ENCODE peak calls at places on chromosome 9, in nine cellular contexts. One of them, this sample, is unnamed.

GRCh38 chr9:134054891-134055811 is 12.7 kb downstream of the BRD3 start:
- DNase-seq in A549: no peak
- DNase-seq in caudate nucleus: no peak
- DNase-seq in adrenal gland: peak; percentile 14
- DNase-seq in effector memory CD4-positive, alpha-beta T cell: no peak
- DNase-seq in HCT116: no peak
- DNase-seq in SJSA1: no peak
- DNase-seq in esophagus squamous epithelium: no peak
- DNase-seq in astrocyte: no peak
- DNase-seq in this sample: no peak

GRCh38 chr9:113620377-113621161 is 157.0 kb downstream of the RGS3 start:
- DNase-seq in SJSA1: peak; percentile 93
- DNase-seq in astrocyte: peak; percentile 93
- DNase-seq in effector memory CD4-positive, alpha-beta T cell: no peak
- DNase-seq in A549: peak; percentile 86
- DNase-seq in HCT116: peak; percentile 56
- DNase-seq in adrenal gland: peak; percentile 86
- DNase-seq in caudate nucleus: no peak
- DNase-seq in esophagus squamous epithelium: no peak
- DNase-seq in this sample: no peak

GRCh38 chr9:38178282-38178681 is 109.3 kb upstream of the SHB start:
- DNase-seq in HCT116: peak; percentile 24
- DNase-seq in astrocyte: no peak
- DNase-seq in esophagus squamous epithelium: no peak
- DNase-seq in SJSA1: no peak
- DNase-seq in adrenal gland: no peak
- DNase-seq in effector memory CD4-positive, alpha-beta T cell: no peak
- DNase-seq in A549: no peak
- DNase-seq in caudate nucleus: no peak
- DNase-seq in this sample: no peak

GRCh38 chr9:90029996-90030395 is 425.2 kb downstream of the GADD45G start:
- DNase-seq in A549: no peak
- DNase-seq in HCT116: no peak
- DNase-seq in SJSA1: no peak
- DNase-seq in effector memory CD4-positive, alpha-beta T cell: no peak
- DNase-seq in esophagus squamous epithelium: no peak
- DNase-seq in astrocyte: peak; percentile 4
- DNase-seq in adrenal gland: no peak
- DNase-seq in caudate nucleus: no peak
- DNase-seq in this sample: no peak

GRCh38 chr9:93058357-93059096 is at the start of gene SUSD3:
- DNase-seq in A549: no peak
- DNase-seq in SJSA1: no peak
- DNase-seq in caudate nucleus: no peak
- DNase-seq in adrenal gland: no peak
- DNase-seq in HCT116: peak; percentile 39
- DNase-seq in astrocyte: peak; percentile 13
- DNase-seq in esophagus squamous epithelium: no peak
- DNase-seq in effector memory CD4-positive, alpha-beta T cell: peak; percentile 65
- DNase-seq in this sample: peak; percentile 97

GRCh38 chr9:127137640-127138360 is 15.4 kb upstream of the ANGPTL2 start:
- DNase-seq in esophagus squamous epithelium: no peak
- DNase-seq in SJSA1: no peak
- DNase-seq in caudate nucleus: no peak
- DNase-seq in A549: no peak
- DNase-seq in adrenal gland: no peak
- DNase-seq in HCT116: no peak
- DNase-seq in effector memory CD4-positive, alpha-beta T cell: no peak
- DNase-seq in astrocyte: no peak
- DNase-seq in this sample: no peak

GRCh38 chr9:107949058-107949457 is 459.5 kb upstream of the KLF4 start:
- DNase-seq in SJSA1: no peak
- DNase-seq in caudate nucleus: no peak
- DNase-seq in astrocyte: no peak
- DNase-seq in effector memory CD4-positive, alpha-beta T cell: no peak
- DNase-seq in A549: no peak
- DNase-seq in HCT116: no peak
- DNase-seq in adrenal gland: no peak
- DNase-seq in esophagus squamous epithelium: no peak
- DNase-seq in this sample: no peak

GRCh38 chr9:129471201-129472019 is 149.5 kb downstream of the C9orf50 start:
- DNase-seq in adrenal gland: no peak
- DNase-seq in A549: no peak
- DNase-seq in SJSA1: no peak
- DNase-seq in HCT116: no peak
- DNase-seq in effector memory CD4-positive, alpha-beta T cell: no peak
- DNase-seq in astrocyte: no peak
- DNase-seq in esophagus squamous epithelium: no peak
- DNase-seq in caudate nucleus: no peak
- DNase-seq in this sample: no peak

GRCh38 chr9:127122176-127123151 is at the start of gene ANGPTL2:
- DNase-seq in SJSA1: peak; percentile 69
- DNase-seq in adrenal gland: peak; percentile 86
- DNase-seq in astrocyte: peak; percentile 89
- DNase-seq in caudate nucleus: peak; percentile 91
- DNase-seq in esophagus squamous epithelium: peak; percentile 30
- DNase-seq in effector memory CD4-positive, alpha-beta T cell: no peak
- DNase-seq in A549: no peak
- DNase-seq in HCT116: no peak
- DNase-seq in this sample: no peak

GRCh38 chr9:97528529-97529230 is 27.2 kb downstream of the TMOD1 start:
- DNase-seq in adrenal gland: no peak
- DNase-seq in caudate nucleus: no peak
- DNase-seq in SJSA1: no peak
- DNase-seq in astrocyte: no peak
- DNase-seq in esophagus squamous epithelium: no peak
- DNase-seq in effector memory CD4-positive, alpha-beta T cell: no peak
- DNase-seq in HCT116: no peak
- DNase-seq in A549: no peak
- DNase-seq in this sample: no peak

GRCh38 chr9:121284733-121285451 is 16.9 kb downstream of the GSN start:
- DNase-seq in A549: no peak
- DNase-seq in effector memory CD4-positive, alpha-beta T cell: no peak
- DNase-seq in esophagus squamous epithelium: no peak
- DNase-seq in adrenal gland: no peak
- DNase-seq in HCT116: no peak
- DNase-seq in caudate nucleus: no peak
- DNase-seq in astrocyte: no peak
- DNase-seq in SJSA1: no peak
- DNase-seq in this sample: no peak

GRCh38 chr9:121286973-121287721 is 19.2 kb downstream of the GSN start:
- DNase-seq in esophagus squamous epithelium: peak; percentile 26
- DNase-seq in caudate nucleus: peak; percentile 70
- DNase-seq in HCT116: peak; percentile 98
- DNase-seq in astrocyte: peak; percentile 89
- DNase-seq in SJSA1: peak; percentile 98
- DNase-seq in effector memory CD4-positive, alpha-beta T cell: no peak
- DNase-seq in adrenal gland: peak; percentile 87
- DNase-seq in A549: peak; percentile 97
- DNase-seq in this sample: no peak

GRCh38 chr9:121283856-121284732 is 16.1 kb downstream of the GSN start:
- DNase-seq in SJSA1: no peak
- DNase-seq in A549: no peak
- DNase-seq in esophagus squamous epithelium: no peak
- DNase-seq in adrenal gland: no peak
- DNase-seq in effector memory CD4-positive, alpha-beta T cell: no peak
- DNase-seq in astrocyte: no peak
- DNase-seq in caudate nucleus: no peak
- DNase-seq in HCT116: no peak
- DNase-seq in this sample: no peak

GRCh38 chr9:121286688-121286972 is 18.7 kb downstream of the GSN start:
- DNase-seq in esophagus squamous epithelium: no peak
- DNase-seq in effector memory CD4-positive, alpha-beta T cell: no peak
- DNase-seq in HCT116: no peak
- DNase-seq in adrenal gland: no peak
- DNase-seq in A549: no peak
- DNase-seq in SJSA1: no peak
- DNase-seq in caudate nucleus: no peak
- DNase-seq in astrocyte: no peak
- DNase-seq in this sample: no peak

DNA sequence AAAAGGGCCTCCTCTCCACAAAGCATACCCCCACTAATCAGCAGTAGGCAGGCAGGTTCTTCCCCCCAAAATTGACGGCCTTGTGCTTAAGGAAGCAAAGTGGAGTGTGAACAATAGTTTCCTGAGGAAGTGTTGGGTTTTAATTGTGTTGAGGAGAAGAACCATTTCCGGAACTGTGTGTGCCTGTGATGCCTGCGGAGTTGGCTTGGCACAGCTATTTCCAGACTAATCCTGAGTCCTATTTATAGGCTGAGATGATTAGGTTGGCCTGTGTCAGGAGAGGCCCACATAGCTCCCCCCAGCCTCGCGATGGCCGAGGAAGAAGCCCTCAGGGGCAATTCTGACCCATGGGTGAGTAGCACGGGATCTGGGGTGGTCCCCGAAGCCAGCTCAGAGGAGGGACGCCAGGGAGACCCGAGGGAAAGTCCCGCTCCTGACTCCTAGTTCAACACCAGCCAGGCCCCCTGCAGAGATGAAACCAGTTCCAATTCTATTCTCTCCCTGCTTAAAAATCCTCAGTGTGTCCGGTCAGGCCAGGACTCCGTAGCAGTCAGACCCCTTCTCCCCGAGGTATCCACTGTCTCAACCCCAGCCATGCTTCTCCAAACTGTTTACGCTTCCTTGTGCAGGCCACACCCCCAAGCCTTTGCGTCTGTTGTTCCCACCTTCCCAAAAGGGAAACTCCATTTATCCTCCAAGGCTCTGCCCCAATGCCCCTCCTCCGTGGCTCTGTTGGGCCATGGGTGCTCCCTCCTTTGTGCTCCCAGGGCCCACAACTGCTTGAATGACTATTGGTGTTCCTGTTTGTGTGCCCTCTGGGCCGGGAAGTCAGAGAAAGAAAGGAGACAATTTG is 18.1 kb downstream of the GSN start:
- DNase-seq in SJSA1: peak; percentile 90
- DNase-seq in astrocyte: peak; percentile 56
- DNase-seq in caudate nucleus: no peak
- DNase-seq in HCT116: peak; percentile 64
- DNase-seq in effector memory CD4-positive, alpha-beta T cell: no peak
- DNase-seq in A549: no peak
- DNase-seq in esophagus squamous epithelium: no peak
- DNase-seq in adrenal gland: peak; percentile 67
- DNase-seq in this sample: no peak
- H3K27ac ChIP-seq in SJSA1: peak overlapping the region; percentile 92
- H3K27ac ChIP-seq in astrocyte: peak overlapping the region; percentile 97
- H3K27ac ChIP-seq in caudate nucleus: peak overlapping the region; percentile 97
- H3K27ac ChIP-seq in HCT116: peak overlapping the region; percentile 99
- H3K27ac ChIP-seq in effector memory CD4-positive, alpha-beta T cell: no peak overlapping the region
- H3K27ac ChIP-seq in A549: peak overlapping the region; percentile 93
- H3K27ac ChIP-seq in esophagus squamous epithelium: peak overlapping the region; percentile 94
- H3K27ac ChIP-seq in adrenal gland: peak overlapping the region; percentile 98
- H3K27ac ChIP-seq in this sample: no peak overlapping the region

GRCh38 chr9:86948153-86948929 is 1.0 kb upstream of the GAS1 start:
- DNase-seq in astrocyte: peak; percentile 60
- DNase-seq in HCT116: peak; percentile 47
- DNase-seq in effector memory CD4-positive, alpha-beta T cell: peak; percentile 53
- DNase-seq in esophagus squamous epithelium: peak; percentile 15
- DNase-seq in adrenal gland: peak; percentile 77
- DNase-seq in caudate nucleus: peak; percentile 61
- DNase-seq in SJSA1: peak; percentile 59
- DNase-seq in A549: peak; percentile 68
- DNase-seq in this sample: peak; percentile 72
- H3K27ac ChIP-seq in astrocyte: no peak overlapping the region
- H3K27ac ChIP-seq in HCT116: no peak overlapping the region
- H3K27ac ChIP-seq in effector memory CD4-positive, alpha-beta T cell: no peak overlapping the region
- H3K27ac ChIP-seq in esophagus squamous epithelium: peak overlapping the region; percentile 87
- H3K27ac ChIP-seq in adrenal gland: peak overlapping the region; percentile 62
- H3K27ac ChIP-seq in caudate nucleus: peak overlapping the region; percentile 83
- H3K27ac ChIP-seq in SJSA1: no peak overlapping the region
- H3K27ac ChIP-seq in A549: no peak overlapping the region
- H3K27ac ChIP-seq in this sample: no peak overlapping the region

GRCh38 chr9:117678882-117679281 is 25.3 kb upstream of the TLR4 start:
- DNase-seq in adrenal gland: no peak
- DNase-seq in effector memory CD4-positive, alpha-beta T cell: no peak
- DNase-seq in caudate nucleus: no peak
- DNase-seq in astrocyte: peak; percentile 70
- DNase-seq in esophagus squamous epithelium: no peak
- DNase-seq in A549: no peak
- DNase-seq in HCT116: no peak
- DNase-seq in SJSA1: peak; percentile 70
- DNase-seq in this sample: no peak
- H3K27ac ChIP-seq in adrenal gland: peak overlapping the region; percentile 30
- H3K27ac ChIP-seq in effector memory CD4-positive, alpha-beta T cell: no peak overlapping the region
- H3K27ac ChIP-seq in caudate nucleus: no peak overlapping the region
- H3K27ac ChIP-seq in astrocyte: peak overlapping the region; percentile 28
- H3K27ac ChIP-seq in esophagus squamous epithelium: no peak overlapping the region
- H3K27ac ChIP-seq in A549: no peak overlapping the region
- H3K27ac ChIP-seq in HCT116: no peak overlapping the region
- H3K27ac ChIP-seq in SJSA1: no peak overlapping the region
- H3K27ac ChIP-seq in this sample: no peak overlapping the region

DNA sequence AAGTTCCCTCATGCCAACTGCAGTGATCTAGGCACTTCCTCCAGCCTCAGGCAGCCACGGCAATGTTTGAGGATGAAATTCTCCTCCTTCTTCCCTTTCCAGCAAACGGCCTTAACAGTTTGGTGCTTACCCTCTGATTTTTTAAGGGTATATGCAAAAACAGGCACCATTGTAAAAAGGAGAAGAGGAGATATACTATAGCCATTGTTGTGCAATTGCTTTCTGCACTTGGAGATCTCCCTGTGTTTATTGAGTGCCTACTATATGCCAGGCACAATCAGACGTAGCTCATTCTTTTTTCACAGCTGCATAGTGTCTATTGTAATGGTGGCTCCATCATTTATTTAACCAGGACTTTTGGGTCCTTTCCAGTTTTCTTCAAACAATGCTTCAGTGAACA is 29.5 kb downstream of the GSN start:
- DNase-seq in effector memory CD4-positive, alpha-beta T cell: no peak
- DNase-seq in caudate nucleus: no peak
- DNase-seq in HCT116: no peak
- DNase-seq in esophagus squamous epithelium: no peak
- DNase-seq in A549: no peak
- DNase-seq in adrenal gland: no peak
- DNase-seq in SJSA1: no peak
- DNase-seq in astrocyte: no peak
- DNase-seq in this sample: no peak
- H3K27ac ChIP-seq in effector memory CD4-positive, alpha-beta T cell: no peak overlapping the region
- H3K27ac ChIP-seq in caudate nucleus: peak overlapping the region; percentile 91
- H3K27ac ChIP-seq in HCT116: no peak overlapping the region
- H3K27ac ChIP-seq in esophagus squamous epithelium: peak overlapping the region; percentile 94
- H3K27ac ChIP-seq in A549: no peak overlapping the region
- H3K27ac ChIP-seq in adrenal gland: peak overlapping the region; percentile 81
- H3K27ac ChIP-seq in SJSA1: no peak overlapping the region
- H3K27ac ChIP-seq in astrocyte: no peak overlapping the region
- H3K27ac ChIP-seq in this sample: no peak overlapping the region